ENCODE peak calls at places on chromosome 6, in six cellular contexts. Q is CD4-positive, alpha-beta memory T cell; U is Caco-2; X is psoas muscle; G is kidney; D is pancreas. C is an unnamed sample. For H3K4me1, the result is how much of the 10 kb centered on the place peaks cover.

GRCh38 chr6:130839379-130839778 is 12.2 kb downstream of the SMLR1 start:
- DNase-seq in Q (no peak), U (no peak), X (no peak), G (no peak), D (no peak), C (no peak)

GRCh38 chr6:143677891-143678737 is at the start of gene PHACTR2:
- DNase-seq in Q (peak), U (peak), X (peak), G (peak), D (peak), C (peak)

GRCh38 chr6:71107935-71108420 is 151.1 kb upstream of the B3GAT2 start:
- DNase-seq in Q (no peak), U (no peak), X (no peak), G (no peak), D (no peak), C (no peak)

GRCh38 chr6:28488916-28489365 is 26.7 kb downstream of the GPX6 start:
- DNase-seq in Q (no peak), U (no peak), X (no peak), G (no peak), D (no peak), C (no peak)

GRCh38 chr6:30544666-30545272 is 11.5 kb downstream of the GNL1 start:
- DNase-seq in Q (peak), U (no peak), X (no peak), G (no peak), D (no peak), C (no peak)

GRCh38 chr6:1232578-1232977 is 79.3 kb upstream of the FOXQ1 start:
- DNase-seq in Q (no peak), U (no peak), X (no peak), G (no peak), D (no peak), C (no peak)

GRCh38 chr6:157430834-157431233 is 49.8 kb downstream of the ZDHHC14 start:
- DNase-seq in Q (no peak), U (no peak), X (no peak), G (no peak), D (no peak), C (no peak)

GRCh38 chr6:170174124-170174770 is 116.6 kb downstream of the DLL1 start:
- DNase-seq in Q (no peak), U (peak), X (no peak), G (peak), D (peak), C (no peak)

GRCh38 chr6:126040394-126040793 is 54.1 kb downstream of the TRMT11 start:
- DNase-seq in Q (no peak), U (no peak), X (no peak), G (no peak), D (no peak), C (no peak)

GRCh38 chr6:65505736-65506135 is 201.3 kb downstream of the EYS start:
- DNase-seq in Q (no peak), U (no peak), X (no peak), G (no peak), D (no peak), C (no peak)

GRCh38 chr6:87483929-87484328 is 11.2 kb downstream of the SLC35A1 start:
- DNase-seq in Q (no peak), U (peak), X (no peak), G (peak), D (no peak), C (no peak)

GRCh38 chr6:93915961-93916360 is 496.6 kb upstream of the EPHA7 start:
- DNase-seq in Q (no peak), U (no peak), X (no peak), G (no peak), D (no peak), C (no peak)

GRCh38 chr6:104884867-104885517 is 25.3 kb upstream of the HACE1 start:
- DNase-seq in Q (no peak), U (no peak), X (no peak), G (no peak), D (no peak), C (no peak)

GRCh38 chr6:3643921-3644320 is 107.6 kb downstream of the PXDC1 start:
- DNase-seq in Q (no peak), U (no peak), X (no peak), G (no peak), D (no peak), C (no peak)

GRCh38 chr6:3231213-3232016 is 4.0 kb upstream of the TUBB2B start:
- DNase-seq in Q (no peak), U (peak), X (peak), G (peak), D (peak), C (peak)

GRCh38 chr6:118468682-118469465 is 79.2 kb upstream of the PLN start:
- DNase-seq in Q (no peak), U (no peak), X (no peak), G (no peak), D (no peak), C (no peak)

GRCh38 chr6:81326856-81327561 is 425.5 kb downstream of the TENT5A start:
- DNase-seq in Q (no peak), U (no peak), X (no peak), G (no peak), D (no peak), C (no peak)

GRCh38 chr6:88982720-88983119 is 19.3 kb upstream of the RNGTT start:
- DNase-seq in Q (no peak), U (no peak), X (peak), G (no peak), D (no peak), C (no peak)

GRCh38 chr6:138973481-138974140 is 14.4 kb downstream of the REPS1 start:
- DNase-seq in Q (no peak), U (no peak), X (no peak), G (no peak), D (no peak), C (no peak)

GRCh38 chr6:5139828-5140771 is 55.0 kb downstream of the PPP1R3G start:
- DNase-seq in Q (no peak), U (no peak), X (no peak), G (no peak), D (no peak), C (no peak)

GRCh38 chr6:102387351-102388033 is 994.0 kb downstream of the GRIK2 start:
- DNase-seq in Q (no peak), U (no peak), X (no peak), G (no peak), D (no peak), C (no peak)

GRCh38 chr6:15442467-15442866 is 196.6 kb downstream of the JARID2 start:
- DNase-seq in Q (no peak), U (no peak), X (no peak), G (no peak), D (no peak), C (no peak)
- H3K4me1 ChIP-seq in Q (under half), U (under half), X (half or more), G (under half), D (under half), C (half or more)

DNA sequence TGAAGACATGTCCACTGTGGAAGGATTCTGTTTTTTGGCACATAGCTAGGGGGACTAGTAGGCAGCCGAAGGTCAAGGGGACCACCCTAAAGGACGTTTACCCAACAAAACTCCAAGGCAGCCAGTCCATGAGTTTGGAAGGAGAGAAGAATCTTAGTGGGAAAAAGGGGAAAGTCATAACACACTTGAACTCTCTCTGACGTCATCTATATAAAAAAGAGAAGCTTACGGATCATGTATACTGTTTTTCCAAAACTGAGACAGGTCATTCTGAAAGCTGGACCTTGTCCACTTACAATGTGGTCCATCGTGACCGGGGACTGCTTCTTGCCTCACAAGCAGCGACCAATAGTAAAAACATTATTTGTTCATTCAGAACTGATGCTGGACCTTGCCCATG is 95.5 kb downstream of the MBOAT1 start:
- DNase-seq in Q (no peak), U (no peak), X (no peak), G (no peak), D (no peak), C (no peak)
- H3K4me1 ChIP-seq in Q (under half), U (under half), X (under half), G (under half), D (under half), C (under half)

DNA sequence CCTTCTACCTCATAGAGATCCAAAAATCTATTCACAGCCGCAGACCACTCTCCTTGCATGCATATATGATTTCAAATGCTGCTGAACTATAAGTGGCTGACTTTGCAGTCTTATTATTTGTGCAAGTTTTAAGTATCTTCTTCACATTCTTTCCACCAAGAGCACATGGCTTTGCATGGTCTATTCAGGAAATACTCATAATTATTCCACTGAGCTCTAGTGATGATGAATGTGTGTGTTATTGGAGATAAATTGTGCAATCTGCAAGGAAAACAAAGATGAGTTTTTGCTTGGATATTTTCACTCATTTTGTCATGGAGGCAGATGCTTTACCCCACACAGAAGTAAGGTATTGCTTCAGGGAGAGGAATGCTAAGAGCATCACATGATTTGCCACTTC is 764.6 kb downstream of the TBC1D32 start:
- DNase-seq in Q (no peak), U (no peak), X (no peak), G (no peak), D (no peak), C (no peak)
- H3K4me1 ChIP-seq in Q (under half), U (under half), X (under half), G (under half), D (under half), C (under half)

GRCh38 chr6:52540286-52540902 is 36.5 kb downstream of the TRAM2 start:
- DNase-seq in Q (no peak), U (no peak), X (no peak), G (no peak), D (no peak), C (no peak)

GRCh38 chr6:52543262-52543661 is 33.6 kb downstream of the TRAM2 start:
- DNase-seq in Q (no peak), U (no peak), X (no peak), G (no peak), D (no peak), C (no peak)

GRCh38 chr6:52539607-52540006 is 37.3 kb downstream of the TRAM2 start:
- DNase-seq in Q (no peak), U (no peak), X (no peak), G (no peak), D (no peak), C (no peak)

GRCh38 chr6:52538921-52539354 is 37.9 kb downstream of the TRAM2 start:
- DNase-seq in Q (no peak), U (no peak), X (no peak), G (no peak), D (no peak), C (no peak)

DNA sequence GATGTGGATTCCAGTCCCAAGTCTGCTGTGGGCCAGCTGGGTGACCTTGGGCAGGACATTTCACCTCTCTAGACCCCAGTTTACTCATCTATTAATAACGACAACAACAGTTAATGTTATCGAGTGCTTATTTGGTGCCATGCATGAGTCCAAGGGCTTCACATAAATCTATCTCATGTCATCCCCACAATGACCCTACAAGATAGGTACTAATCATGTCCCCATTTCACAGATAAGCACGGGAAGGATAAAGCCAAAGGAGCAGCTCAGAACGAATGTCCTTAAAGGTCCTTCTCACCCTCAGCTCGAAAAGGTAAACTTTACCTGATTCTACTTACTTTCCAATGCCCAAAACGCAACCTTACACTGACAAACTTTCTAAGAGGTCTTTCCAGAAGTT is 35.7 kb downstream of the TRAM2 start:
- DNase-seq in Q (no peak), U (no peak), X (no peak), G (no peak), D (no peak), C (no peak)
- H3K4me1 ChIP-seq in Q (under half), U (under half), X (under half), G (under half), D (under half), C (under half)

DNA sequence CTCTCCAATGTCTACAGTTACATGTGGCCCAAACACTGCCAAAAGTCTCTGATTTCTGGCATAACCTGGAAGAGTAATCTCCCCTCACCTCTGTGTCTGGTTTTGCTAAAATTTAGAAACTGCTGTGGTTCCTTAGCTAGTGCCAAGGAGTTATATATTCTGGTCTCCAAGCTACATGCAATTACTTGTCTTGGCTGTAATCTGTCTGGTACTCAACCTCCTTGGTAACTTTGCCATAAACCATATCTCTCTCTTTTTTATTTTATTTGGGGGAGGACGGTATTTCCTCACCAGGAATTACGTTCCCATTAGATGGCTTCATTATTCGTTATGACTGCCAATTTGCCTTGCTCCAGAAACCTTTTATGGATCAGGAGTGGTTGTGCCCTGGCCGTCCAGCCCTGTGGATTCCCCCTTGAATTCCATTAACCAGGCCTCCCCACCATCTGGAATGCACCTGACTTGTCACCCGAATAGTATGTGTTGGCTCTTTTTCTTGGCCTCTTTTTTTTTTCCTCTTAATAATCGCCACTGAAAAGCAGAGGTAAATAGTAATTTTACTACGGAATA is 400.0 kb downstream of the CD83 start:
- DNase-seq in Q (no peak), U (no peak), X (no peak), G (no peak), D (no peak), C (no peak)
- H3K4me1 ChIP-seq in Q (under half), U (under half), X (under half), G (under half), D (under half), C (under half)

GRCh38 chr6:37491830-37492208 is 7.9 kb downstream of the CCDC167 start:
- DNase-seq in Q (no peak), U (no peak), X (no peak), G (no peak), D (no peak), C (no peak)
- H3K4me1 ChIP-seq in Q (half or more), U (under half), X (under half), G (under half), D (under half), C (under half)

GRCh38 chr6:45432944-45433343 is 55.2 kb upstream of the SUPT3H start:
- DNase-seq in Q (peak), U (no peak), X (no peak), G (no peak), D (no peak), C (no peak)
- H3K4me1 ChIP-seq in Q (half or more), U (under half), X (under half), G (under half), D (under half), C (under half)

DNA sequence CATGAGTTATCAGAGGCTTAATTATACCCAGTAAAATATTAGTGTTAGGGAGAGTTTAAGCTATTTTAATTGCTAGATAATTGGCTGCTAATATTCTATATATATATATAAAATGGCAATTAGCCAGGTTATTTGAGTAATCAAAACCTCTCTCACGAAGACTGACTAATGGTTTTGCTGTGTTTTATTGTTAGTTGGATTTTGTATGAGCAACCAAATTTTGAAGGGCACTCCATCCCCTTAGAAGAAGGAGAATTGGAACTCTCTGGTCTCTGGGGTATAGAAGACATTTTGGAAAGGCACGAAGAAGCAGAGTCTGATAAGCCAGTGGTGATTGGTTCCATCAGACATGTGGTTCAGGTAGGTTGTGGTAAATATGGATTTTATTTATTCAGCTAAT is 102.2 kb downstream of the RTN4IP1 start:
- DNase-seq in Q (no peak), U (no peak), X (no peak), G (no peak), D (no peak), C (no peak)
- H3K4me1 ChIP-seq in Q (half or more), U (under half), X (under half), G (under half), D (under half), C (under half)

DNA sequence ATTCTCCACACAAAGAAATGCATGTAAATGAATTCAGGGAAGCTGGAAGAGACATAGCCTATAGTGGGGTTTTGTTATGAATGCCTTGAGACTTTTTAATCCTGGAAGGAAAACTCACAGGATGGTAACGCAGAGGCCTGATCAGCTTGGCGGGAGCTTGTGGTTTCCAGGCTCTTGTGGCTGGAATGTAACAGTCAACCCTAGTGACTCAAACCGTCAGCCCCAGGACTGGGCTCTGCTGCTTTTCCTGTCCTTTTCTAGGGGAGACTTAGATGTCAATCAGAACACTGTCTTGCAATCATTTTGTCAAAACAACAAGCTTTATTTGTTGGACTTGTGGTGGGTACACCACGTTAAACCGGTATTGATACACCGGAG is 34.9 kb downstream of the KIF25 start:
- DNase-seq in Q (no peak), U (no peak), X (no peak), G (no peak), D (no peak), C (no peak)
- H3K4me1 ChIP-seq in Q (under half), U (under half), X (under half), G (under half), D (under half), C (under half)

C was measured in transverse colon.